ENCODE peak calls at places on chromosome X, in eight cellular contexts. Q, H, C, J, O, M, D and X are unnamed samples.
A peak's percentile ranks its signal among the peaks of the same experiment; 100 is the strongest.

GRCh38 chrX:131895002-131895401 is 128.1 kb upstream of the STK26 start:
- DNase-seq in Q (no peak), M (no peak), J (no peak), C (peak; percentile 6), D (peak; percentile 2), H (no peak), O (no peak), X (no peak)

GRCh38 chrX:102934624-102935023 is 2.4 kb upstream of the RAB40AL start:
- DNase-seq in H (peak; percentile 48), J (peak; percentile 36), Q (no peak), C (peak; percentile 4), M (no peak), O (peak; percentile 34), D (no peak), X (peak; percentile 47)

GRCh38 chrX:24153175-24153795 is 3.8 kb downstream of the ZFX start:
- DNase-seq in M (no peak), H (no peak), J (peak; percentile 18), D (no peak), Q (no peak), C (no peak), O (no peak), X (no peak)

GRCh38 chrX:149455934-149456333 is 49.2 kb downstream of the IDS start:
- DNase-seq in M (no peak), Q (no peak), J (no peak), H (no peak), O (no peak), D (no peak), C (no peak), X (no peak)

GRCh38 chrX:115642895-115643530 is 82.0 kb downstream of the PLS3 start:
- DNase-seq in M (peak; percentile 39), H (no peak), J (peak; percentile 12), D (peak; percentile 42), C (peak; percentile 77), O (peak; percentile 40), Q (peak; percentile 68), X (peak; percentile 48)

GRCh38 chrX:108132034-108132433 is 40.5 kb downstream of the ATG4A start:
- DNase-seq in D (no peak), H (no peak), M (no peak), J (no peak), Q (no peak), C (no peak), O (no peak), X (no peak)

GRCh38 chrX:57821703-57822375 is 88.4 kb downstream of the ZXDA start:
- DNase-seq in D (peak; percentile 20), Q (peak; percentile 8), H (no peak), M (no peak), C (peak; percentile 55), J (no peak), O (peak; percentile 13), X (peak; percentile 23)

GRCh38 chrX:22389544-22390243 is 117.0 kb downstream of the CBLL2 start:
- DNase-seq in C (peak; percentile 83), D (peak; percentile 67), O (no peak), Q (peak; percentile 47), H (no peak), M (no peak), J (no peak), X (no peak)

GRCh38 chrX:153968754-153969124 is 2.9 kb downstream of the HCFC1 start:
- DNase-seq in Q (no peak), C (no peak), J (no peak), M (no peak), O (no peak), D (no peak), H (no peak), X (no peak)

GRCh38 chrX:22666441-22666840 is 333.3 kb upstream of the DDX53 start:
- DNase-seq in Q (no peak), D (no peak), J (peak; percentile 46), O (peak; percentile 6), M (no peak), H (peak; percentile 45), C (peak; percentile 27), X (no peak)

GRCh38 chrX:53227224-53227765 is 2.3 kb upstream of the KDM5C start:
- DNase-seq in O (no peak), C (no peak), M (no peak), J (no peak), D (no peak), Q (no peak), H (no peak), X (no peak)

GRCh38 chrX:2609431-2610238 is 81.5 kb upstream of the CD99 start:
- DNase-seq in M (no peak), Q (no peak), C (peak; percentile 17), D (no peak), J (no peak), H (no peak), O (peak; percentile 24), X (no peak)

GRCh38 chrX:100447563-100448397 is 37.7 kb upstream of the PCDH19 start:
- DNase-seq in M (no peak), H (peak; percentile 63), C (peak; percentile 1), D (peak; percentile 0), J (peak; percentile 53), Q (no peak), O (peak; percentile 46), X (peak; percentile 44)

GRCh38 chrX:105543271-105543670 is 279.1 kb upstream of the NRK start:
- DNase-seq in D (no peak), O (no peak), H (no peak), C (no peak), M (no peak), Q (no peak), J (no peak), X (no peak)

GRCh38 chrX:30570505-30570904 is 7.1 kb downstream of the TASL start:
- DNase-seq in M (no peak), Q (no peak), J (no peak), H (no peak), O (peak; percentile 18), D (peak; percentile 1), C (peak; percentile 26), X (no peak)

GRCh38 chrX:16022580-16023170 is 100.7 kb upstream of the GRPR start:
- DNase-seq in D (no peak), O (no peak), J (no peak), H (no peak), M (no peak), Q (no peak), C (peak; percentile 54), X (no peak)

GRCh38 chrX:49160908-49161307 is 1.6 kb upstream of the MAGIX start:
- DNase-seq in H (no peak), D (no peak), O (no peak), J (no peak), Q (no peak), M (no peak), C (no peak), X (no peak)

GRCh38 chrX:49155243-49155899 is 7.2 kb upstream of the MAGIX start:
- DNase-seq in Q (no peak), D (peak; percentile 61), H (peak; percentile 51), C (peak; percentile 58), J (peak; percentile 56), M (no peak), O (no peak), X (peak; percentile 45)

GRCh38 chrX:49153467-49153866 is 9.1 kb upstream of the MAGIX start:
- DNase-seq in J (no peak), Q (no peak), C (no peak), M (no peak), O (no peak), D (no peak), H (no peak), X (no peak)

GRCh38 chrX:49157194-49157593 is 5.4 kb upstream of the MAGIX start:
- DNase-seq in C (no peak), H (peak; percentile 49), O (no peak), Q (no peak), M (no peak), D (no peak), J (no peak), X (no peak)

GRCh38 chrX:49155900-49156837 is 6.4 kb upstream of the MAGIX start:
- DNase-seq in D (peak; percentile 85), H (peak; percentile 78), C (peak; percentile 85), J (peak; percentile 82), Q (peak; percentile 62), M (peak; percentile 23), O (peak; percentile 87), X (peak; percentile 85)
- TF ChIP-seq CTCF in D (peak; percentile 58), H (no peak), C (peak; percentile 71), J (peak; percentile 31), Q (peak; percentile 49), M (peak; percentile 61), O (peak; percentile 88), X (peak; percentile 83)

DNA sequence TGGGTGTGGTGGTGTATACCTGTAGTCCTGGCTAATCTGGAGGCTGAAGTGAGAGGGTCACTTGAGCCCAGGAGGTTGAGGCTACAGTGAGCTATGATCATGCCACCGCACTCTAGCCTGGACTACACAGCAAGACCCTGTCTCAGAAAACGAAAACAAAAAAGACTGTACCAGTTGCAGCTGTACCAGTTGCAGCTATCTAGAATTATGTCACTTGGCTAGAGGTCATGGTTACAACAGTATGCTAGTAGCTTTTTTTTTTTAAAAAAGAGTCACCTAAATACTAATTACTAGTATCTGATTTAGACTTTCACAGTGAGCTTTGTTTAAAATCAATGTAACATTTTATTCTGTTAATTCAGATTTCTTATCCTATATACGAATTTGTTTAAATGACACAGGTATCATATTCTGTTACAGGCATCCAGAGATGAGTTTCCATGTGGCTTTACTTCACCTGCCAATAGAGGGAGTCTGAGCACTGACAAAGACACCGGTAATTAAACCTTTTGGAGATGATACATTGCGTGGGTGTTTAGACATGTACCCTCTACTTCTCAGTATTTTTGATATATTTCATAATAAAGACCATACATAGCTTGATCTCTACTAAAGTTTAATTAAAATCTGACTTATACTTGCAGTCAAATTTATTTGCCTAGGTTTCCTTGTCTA is 100.2 kb upstream of the IL13RA1 start:
- DNase-seq in C (no peak), J (no peak), M (no peak), Q (no peak), O (peak; percentile 14), H (no peak), D (no peak), X (peak; percentile 11)
- TF ChIP-seq CTCF in C (peak; percentile 25), J (no peak), M (peak; percentile 37), Q (peak; percentile 17), O (peak; percentile 25), H (no peak), D (peak; percentile 24), X (peak; percentile 42)

GRCh38 chrX:134545524-134545923 is 85.6 kb downstream of the HPRT1 start:
- DNase-seq in Q (no peak), M (no peak), H (no peak), C (no peak), J (peak; percentile 28), D (no peak), O (no peak), X (no peak)
- TF ChIP-seq CTCF in Q (no peak), M (no peak), H (no peak), C (no peak), J (no peak), D (no peak), O (no peak), X (no peak)

GRCh38 chrX:46837543-46838481 is 969 bp downstream of the RP2 start:
- DNase-seq in J (no peak), C (peak; percentile 46), O (peak; percentile 25), Q (no peak), M (no peak), H (no peak), D (no peak), X (peak; percentile 30)

GRCh38 chrX:46838974-46839480 is 2.2 kb downstream of the RP2 start:
- DNase-seq in H (no peak), D (no peak), O (no peak), M (no peak), J (no peak), C (peak; percentile 22), Q (no peak), X (no peak)

GRCh38 chrX:46840946-46841740 is 4.3 kb downstream of the RP2 start:
- DNase-seq in O (no peak), Q (no peak), M (no peak), J (no peak), C (no peak), H (no peak), D (no peak), X (no peak)

GRCh38 chrX:46838482-46838857 is 1.6 kb downstream of the RP2 start:
- DNase-seq in Q (no peak), J (no peak), O (no peak), M (no peak), C (peak; percentile 24), D (no peak), H (no peak), X (no peak)

GRCh38 chrX:46836701-46837542 is at the start of gene RP2:
- DNase-seq in J (peak; percentile 88), O (peak; percentile 87), H (peak; percentile 86), C (peak; percentile 92), Q (peak; percentile 76), D (peak; percentile 90), M (peak; percentile 74), X (peak; percentile 85)
- TF ChIP-seq CTCF in J (no peak), O (peak; percentile 10), H (no peak), C (no peak), Q (no peak), D (no peak), M (no peak), X (no peak)